ENCODE peak calls at places on chromosomes 3 and 15, in eight cellular contexts. U is thyroid gland, B is H1, I is heart right ventricle, H is right atrium auricular region, C is breast epithelium, E is cardiac muscle cell, L is body of pancreas. O is an unnamed sample.
A peak's percentile ranks its signal among the peaks of the same experiment; 100 is the strongest.

GRCh38 chr3:88188436-88188835 is 38.7 kb downstream of the C3orf38 start:
- DNase-seq in U (no peak), B (no peak), I (peak; percentile 36), H (no peak), C (no peak), E (peak; percentile 33), L (no peak), O (no peak)

GRCh38 chr3:54087581-54088410 is 34.6 kb upstream of the CACNA2D3 start:
- DNase-seq in U (peak; percentile 14), B (peak; percentile 63), I (peak; percentile 20), H (no peak), C (no peak), E (peak; percentile 59), L (no peak), O (no peak)

GRCh38 chr3:30443756-30444673 is 162.4 kb upstream of the TGFBR2 start:
- DNase-seq in U (no peak), B (no peak), I (no peak), H (no peak), C (no peak), E (no peak), L (no peak), O (no peak)

GRCh38 chr3:186520436-186520835 is 23.7 kb downstream of the CRYGS start:
- DNase-seq in U (no peak), B (no peak), I (no peak), H (no peak), C (no peak), E (no peak), L (no peak), O (no peak)

GRCh38 chr3:188294113-188294512 is 140.2 kb downstream of the LPP start:
- DNase-seq in U (no peak), B (no peak), I (no peak), H (no peak), C (no peak), E (no peak), L (no peak), O (no peak)

GRCh38 chr15:28963711-28964081 is 77.9 kb downstream of the APBA2 start:
- DNase-seq in U (no peak), B (no peak), I (no peak), H (no peak), C (no peak), E (no peak), L (no peak), O (no peak)

GRCh38 chr15:29162411-29162810 is 107.2 kb downstream of the NSMCE3 start:
- DNase-seq in U (no peak), B (no peak), I (no peak), H (no peak), C (no peak), E (no peak), L (no peak), O (peak; percentile 13)

GRCh38 chr15:73957276-73957675 is 31.0 kb downstream of the LOXL1 start:
- DNase-seq in U (no peak), B (no peak), I (no peak), H (no peak), C (peak; percentile 30), E (no peak), L (no peak), O (no peak)

GRCh38 chr3:108127301-108127988 is 36.6 kb upstream of the CD47 start:
- DNase-seq in U (no peak), B (no peak), I (no peak), H (no peak), C (no peak), E (no peak), L (no peak), O (no peak)

GRCh38 chr3:113157408-113157980 is 53.9 kb upstream of the BOC start:
- DNase-seq in U (no peak), B (no peak), I (no peak), H (no peak), C (no peak), E (peak; percentile 14), L (peak; percentile 34), O (no peak)

GRCh38 chr3:103499132-103499885 is 1064.5 kb downstream of the ZPLD1 start:
- DNase-seq in U (no peak), B (no peak), I (no peak), H (no peak), C (no peak), E (no peak), L (no peak), O (no peak)

GRCh38 chr3:105284876-105285275 is 81.8 kb upstream of the ALCAM start:
- DNase-seq in U (no peak), B (no peak), I (no peak), H (no peak), C (no peak), E (no peak), L (no peak), O (no peak)

GRCh38 chr3:46539443-46540005 is 26.6 kb downstream of the LRRC2 start:
- DNase-seq in U (no peak), B (no peak), I (no peak), H (no peak), C (no peak), E (no peak), L (no peak), O (no peak)

GRCh38 chr3:50600841-50601591 is 10.6 kb downstream of the CISH start:
- DNase-seq in U (peak; percentile 98), B (no peak), I (peak; percentile 97), H (peak; percentile 96), C (peak; percentile 96), E (peak; percentile 99), L (peak; percentile 99), O (peak; percentile 44)

GRCh38 chr15:59736181-59736580 is 47.1 kb upstream of the BNIP2 start:
- DNase-seq in U (no peak), B (no peak), I (no peak), H (no peak), C (no peak), E (no peak), L (no peak), O (peak; percentile 16)

GRCh38 chr15:47934342-47934741 is 186.4 kb upstream of the SLC24A5 start:
- DNase-seq in U (no peak), B (no peak), I (no peak), H (no peak), C (no peak), E (no peak), L (no peak), O (no peak)

GRCh38 chr3:174874258-174874657 is 15.1 kb downstream of the NAALADL2 start:
- DNase-seq in U (no peak), B (no peak), I (no peak), H (no peak), C (no peak), E (no peak), L (no peak), O (no peak)

GRCh38 chr3:16884084-16884747 is 539 bp upstream of the PLCL2 start:
- DNase-seq in U (peak; percentile 45), B (peak; percentile 94), I (peak; percentile 84), H (no peak), C (no peak), E (peak; percentile 65), L (peak; percentile 66), O (peak; percentile 82)

GRCh38 chr3:36992806-36993325 is at the start of gene EPM2AIP1:
- DNase-seq in U (peak; percentile 99), B (peak; percentile 85), I (peak; percentile 92), H (no peak), C (no peak), E (no peak), L (no peak), O (no peak)

GRCh38 chr15:42688301-42688700 is 48.6 kb downstream of the CDAN1 start:
- DNase-seq in U (no peak), B (no peak), I (no peak), H (no peak), C (no peak), E (no peak), L (no peak), O (no peak)

GRCh38 chr3:141690366-141691072 is 47.6 kb upstream of the RNF7 start:
- DNase-seq in U (no peak), B (no peak), I (no peak), H (no peak), C (no peak), E (no peak), L (no peak), O (no peak)

GRCh38 chr3:32359766-32360513 is 31.7 kb upstream of the CMTM7 start:
- DNase-seq in U (no peak), B (no peak), I (no peak), H (no peak), C (no peak), E (no peak), L (no peak), O (peak; percentile 45)

GRCh38 chr15:88701561-88702095 is 62.8 kb downstream of the ISG20 start:
- DNase-seq in U (no peak), B (peak; percentile 72), I (no peak), H (no peak), C (no peak), E (peak; percentile 9), L (no peak), O (no peak)
- TF ChIP-seq CTCF in U (no peak), B (peak; percentile 70), I (no peak), H (no peak), C (no peak), E (peak; percentile 37), L (peak; percentile 18), O (no peak)

DNA sequence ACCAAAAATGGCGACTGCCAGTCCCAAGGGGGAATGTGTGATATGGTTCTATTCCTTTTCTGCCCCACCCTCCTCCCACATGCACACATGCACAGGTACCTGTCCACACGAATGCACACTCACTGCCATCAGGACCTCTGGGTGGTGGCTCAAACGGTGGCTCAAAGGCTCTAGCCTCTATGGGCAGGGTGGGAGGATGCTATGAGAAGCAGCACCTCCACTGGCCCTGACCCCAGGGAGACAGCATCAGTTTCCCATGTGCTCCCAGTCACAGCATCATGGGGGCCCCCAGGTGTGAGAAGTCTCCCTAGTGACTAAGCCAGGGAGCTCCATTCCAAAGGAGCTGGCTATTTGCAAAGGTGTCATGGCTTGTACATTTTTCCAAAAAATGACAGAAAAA is 15.9 kb downstream of the SEMA3G start:
- DNase-seq in U (no peak), B (no peak), I (no peak), H (no peak), C (no peak), E (no peak), L (no peak), O (peak; percentile 6)
- H3K27ac ChIP-seq in U (no peak overlapping the region), B (no peak overlapping the region), I (peak overlapping the region; percentile 74), H (peak overlapping the region; percentile 7), C (no peak overlapping the region), E (no peak overlapping the region), L (no peak overlapping the region), O (no peak overlapping the region)

GRCh38 chr15:26623071-26623470 is 149.8 kb downstream of the GABRB3 start:
- DNase-seq in U (no peak), B (no peak), I (no peak), H (no peak), C (no peak), E (no peak), L (no peak), O (no peak)
- H3K9me3 ChIP-seq in U (no peaks in the 10 kb centered on the region), B (no peaks in the 10 kb centered on the region), I (peaks cover 6% of the 10 kb centered on the region), H (no peaks in the 10 kb centered on the region), C (no peaks in the 10 kb centered on the region), E (no peaks in the 10 kb centered on the region), L (no peaks in the 10 kb centered on the region), O (no peaks in the 10 kb centered on the region)

GRCh38 chr3:76582098-76582497 is 457.8 kb upstream of the ROBO2 start:
- DNase-seq in U (no peak), B (no peak), I (no peak), H (no peak), C (no peak), E (no peak), L (no peak), O (no peak)

GRCh38 chr3:76582632-76583378 is 457.1 kb upstream of the ROBO2 start:
- DNase-seq in U (no peak), B (no peak), I (no peak), H (no peak), C (no peak), E (no peak), L (no peak), O (no peak)

GRCh38 chr3:76586471-76586870 is 453.4 kb upstream of the ROBO2 start:
- DNase-seq in U (no peak), B (no peak), I (no peak), H (no peak), C (no peak), E (no peak), L (no peak), O (no peak)

GRCh38 chr3:76585794-76586392 is 454.0 kb upstream of the ROBO2 start:
- DNase-seq in U (no peak), B (no peak), I (no peak), H (no peak), C (no peak), E (peak; percentile 0), L (no peak), O (no peak)
- TF ChIP-seq CTCF in U (no peak), B (peak; percentile 55), I (peak; percentile 53), H (peak; percentile 62), C (no peak), E (peak; percentile 45), L (peak; percentile 39), O (peak; percentile 9)